ENCODE peak calls at places on chromosomes 3 and 15, in six cellular contexts. D is neuronal stem cell, Q is H9, E is IMR-90, Y is H1, C is mesenchymal stem cell. B is an unnamed sample.
A peak's percentile ranks its signal among the peaks of the same experiment; 100 is the strongest.

GRCh38 chr3:99586680-99587079 is 51.7 kb upstream of the COL8A1 start:
- DNase-seq in D (no peak), Y (no peak), Q (no peak), C (no peak), E (no peak), B (no peak)

GRCh38 chr15:25848769-25849430 is 14.2 kb downstream of the ATP10A start:
- DNase-seq in Q (no peak), Y (no peak), D (no peak), E (no peak), C (no peak), B (peak; percentile 30)

GRCh38 chr3:156620901-156621300 is 53.5 kb upstream of the TIPARP start:
- DNase-seq in C (no peak), Y (no peak), Q (no peak), D (no peak), E (no peak), B (peak; percentile 74)

GRCh38 chr3:25182794-25183193 is 245.3 kb upstream of the RARB start:
- DNase-seq in C (no peak), E (no peak), D (no peak), Y (no peak), Q (no peak), B (no peak)

GRCh38 chr3:134879991-134880390 is 84.9 kb downstream of the EPHB1 start:
- DNase-seq in Q (no peak), Y (no peak), D (no peak), C (no peak), E (no peak), B (no peak)

GRCh38 chr3:8822141-8822540 is 52.7 kb upstream of the OXTR start:
- DNase-seq in D (no peak), C (peak; percentile 31), Y (no peak), E (peak; percentile 74), Q (no peak), B (peak; percentile 68)

GRCh38 chr15:67947254-67948039 is 106.7 kb upstream of the PIAS1 start:
- DNase-seq in C (no peak), E (no peak), Y (no peak), D (no peak), Q (no peak), B (peak; percentile 6)

GRCh38 chr15:100259266-100259665 is 82.5 kb downstream of the ADAMTS17 start:
- DNase-seq in C (no peak), Q (no peak), Y (no peak), E (no peak), D (no peak), B (no peak)

GRCh38 chr3:186790261-186790981 is 7.0 kb downstream of the EIF4A2 start:
- DNase-seq in Y (no peak), Q (peak; percentile 58), D (no peak), C (peak; percentile 64), E (peak; percentile 61), B (peak; percentile 48)

GRCh38 chr3:116837474-116837873 is 127.9 kb downstream of the TUSC7 start:
- DNase-seq in D (no peak), E (no peak), Y (no peak), Q (no peak), C (no peak), B (no peak)

GRCh38 chr3:49357466-49358216 is 512 bp downstream of the GPX1 start:
- DNase-seq in E (peak; percentile 92), Y (peak; percentile 59), C (peak; percentile 98), Q (peak; percentile 38), D (peak; percentile 18), B (peak; percentile 79)

GRCh38 chr3:16849240-16849639 is 35.5 kb upstream of the PLCL2 start:
- DNase-seq in E (peak; percentile 2), Q (no peak), C (no peak), Y (no peak), D (peak; percentile 33), B (no peak)

GRCh38 chr3:18411541-18411940 is 13.6 kb downstream of the SATB1 start:
- DNase-seq in Y (no peak), Q (no peak), D (no peak), C (no peak), E (no peak), B (no peak)

GRCh38 chr3:10463191-10464067 is 42.0 kb downstream of the ATP2B2 start:
- DNase-seq in Y (no peak), Q (no peak), C (no peak), D (no peak), E (no peak), B (no peak)

GRCh38 chr3:36362973-36363372 is 17.3 kb upstream of the STAC start:
- DNase-seq in Q (peak; percentile 36), D (no peak), Y (no peak), E (peak; percentile 0), C (peak; percentile 65), B (peak; percentile 66)

GRCh38 chr3:114319453-114319852 is 25.6 kb downstream of the TIGIT start:
- DNase-seq in Y (no peak), Q (peak; percentile 42), D (peak; percentile 32), C (peak; percentile 86), E (peak; percentile 95), B (peak; percentile 68)

GRCh38 chr3:5053021-5053831 is 68.9 kb upstream of the ARL8B start:
- DNase-seq in E (peak; percentile 49), D (no peak), Y (no peak), Q (no peak), C (peak; percentile 91), B (peak; percentile 68)

GRCh38 chr3:197736010-197736490 is 654 bp downstream of the RUBCN start:
- DNase-seq in Y (peak; percentile 50), C (peak; percentile 47), E (no peak), Q (peak; percentile 40), D (no peak), B (peak; percentile 25)

GRCh38 chr15:83483612-83484011 is 36.5 kb downstream of the SH3GL3 start:
- DNase-seq in Q (no peak), C (no peak), Y (no peak), D (no peak), E (no peak), B (no peak)

GRCh38 chr3:124854027-124854426 is 33.1 kb downstream of the ITGB5 start:
- DNase-seq in C (no peak), Q (no peak), Y (no peak), E (peak; percentile 87), D (no peak), B (no peak)

GRCh38 chr15:97747342-97747741 is 213.2 kb upstream of the ARRDC4 start:
- DNase-seq in E (no peak), Q (peak; percentile 48), C (no peak), D (no peak), Y (no peak), B (no peak)

GRCh38 chr15:64702816-64703631 is 72.4 kb downstream of the RBPMS2 start:
- DNase-seq in Y (peak; percentile 100), D (peak; percentile 94), C (peak; percentile 91), E (peak; percentile 80), Q (peak; percentile 98), B (peak; percentile 84)

GRCh38 chr3:129211772-129212171 is 28.1 kb upstream of the CNBP start:
- DNase-seq in C (peak; percentile 43), E (peak; percentile 79), Q (peak; percentile 30), Y (no peak), D (no peak), B (peak; percentile 47)

GRCh38 chr15:87419341-87419740 is 837.2 kb downstream of the NTRK3 start:
- DNase-seq in D (no peak), C (no peak), E (no peak), Y (no peak), Q (no peak), B (no peak)

GRCh38 chr3:132756108-132756650 is 34.0 kb upstream of the NPHP3 start:
- DNase-seq in Q (no peak), E (no peak), D (no peak), Y (no peak), C (no peak), B (no peak)

GRCh38 chr3:11774296-11774877 is 72.3 kb downstream of the TAMM41 start:
- DNase-seq in E (peak; percentile 45), Y (peak; percentile 71), D (peak; percentile 32), C (peak; percentile 73), Q (peak; percentile 85), B (peak; percentile 92)

GRCh38 chr15:63372753-63373152 is 8.9 kb downstream of the CA12 start:
- DNase-seq in D (no peak), C (peak; percentile 32), Q (no peak), E (peak; percentile 37), Y (no peak), B (no peak)

GRCh38 chr3:173398111-173398479 is 551 bp downstream of the NLGN1 start:
- DNase-seq in Q (no peak), E (no peak), D (no peak), Y (no peak), C (no peak), B (peak; percentile 54)

GRCh38 chr15:70259030-70259424 is 161.3 kb upstream of the TLE3 start:
- DNase-seq in Y (no peak), C (peak; percentile 78), D (no peak), Q (no peak), E (peak; percentile 62), B (peak; percentile 45)

GRCh38 chr3:153856932-153857331 is 264.3 kb upstream of the ARHGEF26 start:
- DNase-seq in C (no peak), Q (no peak), D (no peak), E (no peak), Y (no peak), B (no peak)
- H3K14ac ChIP-seq in C (no peak overlapping the region), Q (no peak overlapping the region), D (no peak overlapping the region), E (no peak overlapping the region), Y (no peak overlapping the region), B (no peak overlapping the region)

DNA sequence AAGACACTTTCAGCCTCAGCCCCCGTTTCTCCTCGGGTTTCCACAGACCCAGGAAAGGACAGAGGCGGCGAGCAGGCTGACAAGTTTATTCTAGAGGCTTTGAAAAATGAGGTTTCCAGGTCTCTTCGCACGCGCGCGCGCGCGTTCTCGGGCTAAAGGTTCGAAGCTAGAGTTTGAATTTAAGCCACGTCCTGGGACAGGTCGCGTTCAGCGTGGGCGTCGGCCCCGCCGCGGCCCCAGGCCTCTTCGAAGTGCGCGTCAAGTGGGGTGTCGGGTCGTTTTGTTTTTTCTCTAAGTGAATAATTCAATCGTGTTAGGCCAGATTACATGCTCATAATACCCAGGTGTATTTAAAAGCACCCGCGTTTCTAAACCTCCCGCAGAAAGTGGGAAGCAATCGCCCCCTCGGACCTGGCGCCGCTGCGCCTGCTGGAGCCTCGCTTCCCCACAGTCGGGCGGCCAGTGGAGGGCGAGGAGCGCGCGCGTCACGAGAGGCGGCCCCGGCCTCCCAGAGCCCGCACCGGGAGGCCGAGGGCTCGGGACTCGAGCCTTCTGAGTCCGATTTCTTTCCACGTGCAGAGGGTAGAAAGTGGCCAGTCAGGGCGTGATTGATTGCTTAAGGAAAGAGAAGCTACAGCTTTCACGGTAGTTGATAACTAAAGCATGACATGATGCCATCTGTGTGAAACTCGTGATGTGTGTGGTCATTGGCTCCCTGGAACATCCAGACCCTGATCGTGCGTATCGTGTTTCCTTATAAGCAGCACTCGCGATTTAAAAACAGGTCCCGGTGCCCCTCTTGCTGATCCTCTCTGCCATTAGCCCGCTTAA is 15.8 kb upstream of the SOX2 start:
- DNase-seq in Q (no peak), E (no peak), Y (peak; percentile 53), D (no peak), C (no peak), B (peak; percentile 14)
- H4K8ac ChIP-seq in Q (no peak overlapping the region), E (no peak overlapping the region), Y (no peak overlapping the region), D (no peak overlapping the region), C (no peak overlapping the region), B (peak overlapping the region; percentile 86)

GRCh38 chr15:49656734-49657133 is 35.9 kb downstream of the DTWD1 start:
- DNase-seq in Q (no peak), Y (no peak), D (no peak), C (no peak), E (no peak), B (no peak)
- H3K14ac ChIP-seq in Q (no peak overlapping the region), Y (no peak overlapping the region), D (no peak overlapping the region), C (no peak overlapping the region), E (no peak overlapping the region), B (no peak overlapping the region)

DNA sequence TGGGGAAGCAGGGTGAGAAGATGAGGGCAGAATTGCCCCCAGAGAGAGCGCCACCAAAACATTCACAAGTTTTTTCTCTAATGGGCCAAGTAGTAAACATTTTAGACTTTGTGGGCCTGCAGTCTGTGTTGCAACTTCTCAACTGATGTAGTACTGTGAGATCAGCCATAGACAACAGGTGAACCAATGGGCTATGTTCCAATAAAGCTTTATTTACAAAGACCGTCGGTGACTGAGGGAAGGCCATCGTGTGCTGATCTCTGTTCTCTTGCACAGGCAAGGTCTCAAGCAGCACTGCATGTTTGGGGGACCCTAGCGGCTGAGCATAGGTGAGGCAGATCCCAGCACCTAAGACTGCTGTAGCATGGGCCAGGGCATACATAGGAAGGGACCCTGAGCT is 225.4 kb upstream of the ST8SIA2 start:
- DNase-seq in Q (no peak), D (no peak), C (no peak), Y (no peak), E (no peak), B (no peak)
- H4K8ac ChIP-seq in Q (no peak overlapping the region), D (no peak overlapping the region), C (no peak overlapping the region), Y (no peak overlapping the region), E (no peak overlapping the region), B (no peak overlapping the region)

B was measured in trophoblast cell.